ENCODE peak calls at places on chromosomes 11 and 22, in nine cellular contexts. F is A549, Y is uterus, T is sigmoid colon, W is neuronal stem cell, C is Peyer's patch, O is heart right ventricle, S is OCI-LY7, E is right cardiac atrium. J is an unnamed sample. For H3K4me1, the result is how much of the 10 kb centered on the place peaks cover.

GRCh38 chr11:57202282-57202681 is 20.5 kb downstream of the LRRC55 start:
- DNase-seq in T (no peak), E (peak), O (peak), F (no peak), Y (no peak), C (no peak), W (no peak), S (no peak), J (no peak)

GRCh38 chr11:35766651-35767050 is 104.1 kb downstream of the TRIM44 start:
- DNase-seq in S (no peak), C (no peak), T (no peak), Y (no peak), W (no peak), F (no peak), O (no peak), E (no peak), J (no peak)

GRCh38 chr22:17319541-17319940 is 49.7 kb upstream of the CECR2 start:
- DNase-seq in E (no peak), F (no peak), S (no peak), W (peak), Y (no peak), C (no peak), O (no peak), T (no peak), J (no peak)

GRCh38 chr11:1205121-1205986 is 17.5 kb upstream of the MUC5B start:
- DNase-seq in W (no peak), S (no peak), T (peak), O (no peak), E (no peak), Y (peak), F (no peak), C (no peak), J (no peak)

GRCh38 chr11:698493-699115 is 3.0 kb downstream of the TMEM80 start:
- DNase-seq in T (no peak), W (no peak), O (no peak), E (no peak), F (no peak), C (no peak), S (no peak), Y (no peak), J (no peak)

GRCh38 chr11:32485733-32486132 is 50.4 kb upstream of the WT1 start:
- DNase-seq in S (no peak), C (no peak), F (no peak), T (no peak), Y (no peak), W (no peak), E (no peak), O (no peak), J (no peak)

GRCh38 chr11:32391965-32392553 is 43.3 kb downstream of the WT1 start:
- DNase-seq in F (no peak), S (no peak), Y (no peak), C (no peak), O (no peak), T (no peak), W (no peak), E (no peak), J (no peak)

GRCh38 chr22:27966168-27967064 is 47.4 kb upstream of the PITPNB start:
- DNase-seq in E (no peak), O (no peak), T (no peak), F (no peak), W (no peak), S (no peak), C (no peak), Y (no peak), J (no peak)

GRCh38 chr11:108324587-108324986 is 101.7 kb downstream of the ATM start:
- DNase-seq in S (no peak), E (no peak), T (no peak), W (no peak), C (no peak), Y (no peak), O (no peak), F (no peak), J (no peak)

GRCh38 chr11:18566406-18566805 is 22.1 kb downstream of the UEVLD start:
- DNase-seq in F (no peak), E (no peak), C (no peak), T (no peak), W (no peak), S (no peak), O (no peak), Y (no peak), J (no peak)

GRCh38 chr22:27754247-27754887 is 47.2 kb downstream of the MN1 start:
- DNase-seq in T (no peak), S (no peak), F (no peak), W (no peak), Y (no peak), C (no peak), E (peak), O (no peak), J (no peak)

GRCh38 chr22:44225812-44226211 is 45.1 kb downstream of the PARVG start:
- DNase-seq in Y (no peak), O (no peak), E (no peak), T (no peak), F (no peak), S (no peak), W (no peak), C (no peak), J (no peak)

GRCh38 chr11:117281159-117281558 is 10.0 kb upstream of the BACE1-AS start:
- DNase-seq in O (no peak), F (peak), Y (peak), W (no peak), E (no peak), S (no peak), T (peak), C (no peak), J (no peak)

GRCh38 chr11:106520146-106520912 is 442.9 kb downstream of the AASDHPPT start:
- DNase-seq in Y (no peak), C (no peak), F (no peak), S (no peak), W (no peak), O (no peak), E (no peak), T (no peak), J (no peak)
- H3K4me1 ChIP-seq in Y (under half), C (under half), F (under half), S (under half), W (under half), O (under half), E (under half), T (under half), J (under half)

GRCh38 chr22:22935056-22935545 is 47.5 kb downstream of the IGLL5 start:
- DNase-seq in C (no peak), T (no peak), Y (no peak), S (no peak), W (no peak), F (no peak), O (no peak), E (no peak), J (no peak)

GRCh38 chr22:22933100-22933806 is 45.6 kb downstream of the IGLL5 start:
- DNase-seq in Y (no peak), W (no peak), T (no peak), F (no peak), E (no peak), S (no peak), O (no peak), C (no peak), J (no peak)

GRCh38 chr22:22934543-22935055 is 47.0 kb downstream of the IGLL5 start:
- DNase-seq in C (no peak), W (no peak), T (no peak), F (no peak), E (no peak), Y (no peak), S (peak), O (no peak), J (no peak)

GRCh38 chr22:22932512-22932941 is 44.9 kb downstream of the IGLL5 start:
- DNase-seq in T (no peak), W (no peak), F (no peak), S (peak), E (no peak), C (no peak), O (no peak), Y (no peak), J (no peak)

GRCh38 chr22:22933807-22934542 is 46.4 kb downstream of the IGLL5 start:
- DNase-seq in E (no peak), W (no peak), T (no peak), C (no peak), S (no peak), F (no peak), O (no peak), Y (no peak), J (no peak)
- H3K4me1 ChIP-seq in E (under half), W (under half), T (under half), C (under half), S (half or more), F (under half), O (under half), Y (under half), J (under half)

GRCh38 chr11:79199729-79200354 is 241.0 kb downstream of the TENM4 start:
- DNase-seq in F (no peak), Y (no peak), O (no peak), T (no peak), S (no peak), W (no peak), E (no peak), C (no peak), J (no peak)
- H3K4me1 ChIP-seq in F (under half), Y (under half), O (under half), T (under half), S (under half), W (under half), E (under half), C (under half), J (under half)

GRCh38 chr11:3165916-3166267 is 782 bp upstream of the OSBPL5 start:
- DNase-seq in T (no peak), Y (peak), E (peak), O (no peak), W (no peak), C (no peak), S (no peak), F (no peak), J (no peak)
- H3K4me1 ChIP-seq in T (under half), Y (under half), E (under half), O (under half), W (under half), C (under half), S (under half), F (under half), J (half or more)

DNA sequence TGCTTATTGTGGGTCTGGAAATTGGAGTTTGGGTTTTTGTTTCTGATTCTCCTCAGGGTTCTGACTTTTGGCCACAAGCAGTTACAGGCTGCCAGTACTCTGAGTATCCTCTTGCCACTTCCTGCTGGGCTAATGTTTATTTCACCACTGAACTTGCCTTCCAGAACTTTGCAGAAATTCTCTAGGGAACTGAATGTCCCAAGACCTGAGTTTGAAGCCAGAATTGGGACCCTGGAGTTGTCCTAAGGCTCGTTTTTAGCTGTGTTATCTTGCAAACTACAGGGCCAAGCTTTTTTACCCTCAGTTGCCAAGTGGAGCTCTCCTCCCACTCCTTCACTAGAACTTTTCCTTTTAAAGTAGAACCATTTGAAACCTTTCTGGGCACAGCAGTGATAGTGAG is 89.9 kb downstream of the FAT3 start:
- DNase-seq in F (no peak), T (no peak), C (no peak), Y (no peak), S (no peak), O (no peak), E (no peak), W (no peak), J (no peak)
- H3K4me1 ChIP-seq in F (under half), T (under half), C (under half), Y (under half), S (under half), O (under half), E (under half), W (under half), J (under half)

GRCh38 chr11:2234963-2235362 is 35.4 kb downstream of the ASCL2 start:
- DNase-seq in C (no peak), O (no peak), E (no peak), Y (no peak), F (no peak), T (peak), W (no peak), S (no peak), J (no peak)

GRCh38 chr11:2233693-2234455 is 36.5 kb downstream of the ASCL2 start:
- DNase-seq in E (no peak), F (no peak), Y (no peak), S (no peak), T (peak), O (no peak), W (no peak), C (no peak), J (peak)

GRCh38 chr11:2240834-2241233 is 29.6 kb downstream of the ASCL2 start:
- DNase-seq in O (no peak), E (no peak), S (no peak), W (no peak), T (no peak), F (no peak), C (no peak), Y (no peak), J (no peak)

GRCh38 chr11:2237457-2238238 is 32.7 kb downstream of the ASCL2 start:
- DNase-seq in W (no peak), O (no peak), T (peak), E (no peak), Y (no peak), F (no peak), S (no peak), C (no peak), J (peak)

DNA sequence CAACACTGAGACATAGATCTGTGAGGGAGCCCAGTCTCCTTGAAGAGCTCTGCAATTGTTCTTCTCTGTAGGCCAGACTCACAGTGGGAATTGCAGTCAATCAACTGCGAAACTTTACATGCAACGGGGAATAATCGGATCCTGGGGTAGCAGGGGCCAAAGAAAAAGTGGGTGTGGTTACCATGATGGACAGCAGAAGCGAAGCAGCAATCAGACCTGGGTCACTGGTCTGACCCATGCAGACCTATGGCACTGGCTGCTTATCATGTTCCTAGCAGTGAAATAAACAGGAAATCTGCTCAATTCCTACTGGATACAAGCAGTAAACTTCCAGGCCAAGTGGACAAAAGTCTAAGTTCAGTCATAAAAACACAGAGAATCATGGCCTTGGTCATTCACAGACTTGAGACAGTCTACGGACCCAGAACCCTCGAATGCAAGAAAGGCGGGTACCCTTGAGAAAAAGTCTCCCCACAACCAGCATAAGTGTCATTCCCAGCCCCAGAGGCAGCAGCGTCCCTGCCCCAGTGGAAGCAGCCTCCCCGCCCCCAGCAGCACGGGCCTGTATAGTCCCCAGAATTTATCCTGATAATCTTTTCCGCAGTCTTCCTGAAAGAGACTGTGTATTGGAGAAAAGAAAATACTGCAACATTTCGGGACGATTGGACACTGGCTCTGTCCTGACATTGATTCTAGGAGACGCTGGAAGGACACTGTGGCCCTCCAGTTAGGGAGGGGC is 34.6 kb downstream of the ASCL2 start:
- DNase-seq in C (no peak), Y (no peak), F (no peak), S (no peak), W (no peak), T (peak), E (no peak), O (no peak), J (no peak)
- H3K4me1 ChIP-seq in C (under half), Y (under half), F (under half), S (under half), W (under half), T (under half), E (under half), O (under half), J (under half)

DNA sequence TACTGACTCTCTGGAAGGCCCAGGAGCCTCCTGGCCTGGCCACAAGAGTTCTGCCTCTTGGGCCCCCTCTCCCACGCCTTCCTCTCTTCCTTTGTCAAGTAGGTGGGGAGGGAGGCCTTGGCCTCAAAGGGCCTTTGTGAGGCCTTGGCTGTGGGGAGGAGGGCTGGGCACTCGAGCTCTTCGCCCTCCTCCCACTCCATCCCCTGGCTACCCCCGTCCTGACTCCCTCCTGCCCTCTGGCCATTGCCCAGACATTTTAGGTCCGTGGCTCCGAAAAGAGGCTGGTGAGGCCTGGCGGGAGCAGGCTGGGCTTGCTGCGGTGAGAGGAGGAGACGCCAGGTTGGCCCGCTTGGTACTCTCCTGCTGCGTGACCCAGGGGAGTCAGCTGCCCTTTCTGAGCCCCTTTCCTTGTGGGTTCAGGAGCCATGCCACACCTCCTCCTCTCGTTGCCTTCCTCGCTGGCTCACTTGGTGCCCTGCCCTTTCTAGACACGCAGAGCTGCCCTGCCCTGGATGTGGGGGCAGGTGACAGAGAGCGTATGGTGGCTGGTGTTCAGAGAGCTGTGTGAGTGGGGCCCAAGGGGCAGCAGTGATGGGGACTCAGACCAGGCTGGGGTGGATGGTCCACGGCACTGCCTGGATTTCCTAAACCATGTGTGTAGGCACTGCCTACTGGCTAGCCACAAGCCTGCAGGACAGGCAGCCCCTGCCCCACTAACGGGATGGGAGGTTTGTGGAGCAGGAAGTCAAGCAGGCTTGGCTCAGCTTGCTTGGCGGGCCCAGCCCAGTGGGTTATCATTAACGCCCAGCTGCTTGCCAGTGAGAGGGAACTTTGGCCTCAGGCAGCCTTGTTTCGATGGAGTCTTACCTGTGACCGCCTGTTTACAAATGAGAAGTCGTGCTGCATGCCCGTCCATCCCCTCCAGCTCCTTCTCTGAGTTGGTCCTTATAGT is 15.8 kb upstream of the OMP start:
- DNase-seq in F (no peak), S (no peak), T (peak), Y (no peak), E (peak), W (no peak), C (no peak), O (no peak), J (no peak)
- H3K4me1 ChIP-seq in F (under half), S (under half), T (under half), Y (under half), E (under half), W (under half), C (under half), O (under half), J (under half)

DNA sequence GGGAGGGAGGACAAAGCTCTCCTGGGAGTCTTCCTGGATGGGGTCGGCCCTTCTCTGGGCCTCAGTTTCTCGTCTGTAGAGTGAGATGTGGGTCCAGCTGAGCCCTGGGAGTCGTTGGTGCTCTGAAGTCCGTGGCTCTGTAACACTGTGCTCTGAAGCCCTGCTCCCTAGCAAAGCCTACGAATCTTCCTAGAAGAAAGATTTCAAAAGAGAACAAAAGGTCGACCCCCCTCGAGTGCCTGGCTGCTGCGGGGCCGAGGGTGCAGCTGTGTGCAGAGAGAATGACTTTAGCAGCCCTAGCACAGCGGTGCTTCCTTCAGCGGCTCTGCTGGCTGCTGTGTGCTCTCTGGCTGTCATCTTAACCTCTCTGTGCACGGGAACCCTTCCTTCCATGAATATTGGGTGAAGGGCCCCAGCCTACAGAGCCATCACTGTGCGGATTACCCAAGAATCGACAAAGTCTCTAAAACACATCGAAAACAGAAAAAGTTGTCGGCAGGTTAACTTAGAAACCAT is 10.7 kb downstream of the ANO1 start:
- DNase-seq in W (no peak), F (no peak), O (no peak), T (no peak), C (no peak), E (no peak), Y (no peak), S (no peak), J (no peak)
- H3K4me1 ChIP-seq in W (under half), F (under half), O (under half), T (under half), C (under half), E (under half), Y (under half), S (under half), J (under half)

DNA sequence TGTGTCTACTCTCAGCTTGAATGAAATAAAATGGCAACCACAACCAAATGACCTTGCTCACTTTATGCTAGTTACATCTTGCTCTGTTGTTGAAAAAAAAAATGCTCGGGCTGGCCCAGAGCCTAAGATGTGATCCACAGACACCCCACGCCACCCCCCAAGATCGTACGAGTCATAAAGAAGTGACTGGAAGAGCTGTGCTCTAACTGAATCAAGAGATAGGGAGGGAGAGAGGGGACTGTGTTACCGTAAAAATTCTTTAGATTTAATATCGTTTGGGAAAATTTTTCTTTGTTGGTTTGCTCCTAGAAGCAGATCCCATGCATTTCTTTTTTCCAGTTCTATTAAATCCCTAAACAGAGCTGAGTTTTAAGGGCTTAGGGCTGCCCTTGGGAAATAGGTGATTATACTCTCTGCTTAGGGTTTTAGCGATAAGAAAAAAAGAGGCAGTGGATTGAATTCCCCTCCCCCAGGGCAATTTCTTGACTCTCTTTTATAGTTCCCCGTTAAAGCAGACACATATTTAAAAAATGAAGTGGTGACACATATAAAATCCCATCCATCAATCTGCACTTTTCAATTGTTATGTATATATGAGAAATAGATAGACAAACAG is 14.5 kb downstream of the MAML2 start:
- DNase-seq in S (no peak), C (no peak), T (no peak), Y (no peak), W (no peak), F (no peak), O (no peak), E (no peak), J (no peak)
- H3K4me1 ChIP-seq in S (under half), C (under half), T (under half), Y (under half), W (under half), F (half or more), O (under half), E (under half), J (under half)